ENCODE peak calls at places on chromosomes 11 and 22, in nine cellular contexts. I is Peyer's patch, R is mucosa of descending colon, D is tibial nerve, C is PC-3, G is IMR-90, L is body of pancreas, H is heart left ventricle, W is upper lobe of right lung. F is an unnamed sample. For H3K4me1, the result is how much of the 10 kb centered on the place peaks cover.

GRCh38 chr11:132050577-132051180 is 680.3 kb downstream of the NTM start:
- DNase-seq in I (no peak), R (no peak), D (no peak), C (no peak), G (peak), L (no peak), H (no peak), W (no peak), F (no peak)

GRCh38 chr11:122663764-122664163 is 8.2 kb downstream of the UBASH3B start:
- DNase-seq in I (no peak), R (no peak), D (no peak), C (no peak), G (no peak), L (no peak), H (no peak), W (no peak), F (no peak)

GRCh38 chr11:58616594-58616993 is 5.9 kb upstream of the CNTF start:
- DNase-seq in I (no peak), R (no peak), D (peak), C (peak), G (peak), L (peak), H (no peak), W (no peak), F (peak)

GRCh38 chr11:62150887-62151736 is 27.3 kb downstream of the INCENP start:
- DNase-seq in I (peak), R (no peak), D (no peak), C (no peak), G (no peak), L (no peak), H (no peak), W (peak), F (no peak)

GRCh38 chr11:117146521-117146920 is 2.4 kb downstream of the PAFAH1B2 start:
- DNase-seq in I (no peak), R (no peak), D (no peak), C (no peak), G (peak), L (no peak), H (no peak), W (no peak), F (no peak)

GRCh38 chr11:83249972-83250593 is 36.1 kb downstream of the CCDC90B start:
- DNase-seq in I (no peak), R (no peak), D (peak), C (peak), G (peak), L (peak), H (no peak), W (no peak), F (no peak)

GRCh38 chr11:126519653-126520573 is 164.4 kb downstream of the ST3GAL4 start:
- DNase-seq in I (no peak), R (no peak), D (no peak), C (no peak), G (no peak), L (no peak), H (no peak), W (peak), F (no peak)

GRCh38 chr11:57566035-57566504 is 1.4 kb downstream of the UBE2L6 start:
- DNase-seq in I (peak), R (peak), D (peak), C (peak), G (peak), L (peak), H (no peak), W (no peak), F (no peak)

GRCh38 chr11:61083601-61084147 is 18.6 kb upstream of the CD5 start:
- DNase-seq in I (peak), R (no peak), D (no peak), C (no peak), G (no peak), L (no peak), H (no peak), W (no peak), F (no peak)

GRCh38 chr22:32824531-32825315 is 23.2 kb downstream of the TIMP3 start:
- DNase-seq in I (no peak), R (no peak), D (no peak), C (no peak), G (no peak), L (no peak), H (no peak), W (no peak), F (no peak)

GRCh38 chr11:70914496-70914895 is 337.9 kb downstream of the SHANK2 start:
- DNase-seq in I (no peak), R (no peak), D (no peak), C (no peak), G (no peak), L (no peak), H (no peak), W (no peak), F (no peak)

GRCh38 chr11:80096736-80097135 is 655.9 kb upstream of the TENM4 start:
- DNase-seq in I (no peak), R (no peak), D (no peak), C (peak), G (peak), L (no peak), H (no peak), W (no peak), F (no peak)

GRCh38 chr11:121473064-121473777 is 20.5 kb upstream of the SORL1-AS1 start:
- DNase-seq in I (no peak), R (no peak), D (no peak), C (no peak), G (peak), L (peak), H (no peak), W (no peak), F (no peak)

GRCh38 chr11:60985991-60986915 is 14.8 kb downstream of the CD6 start:
- DNase-seq in I (peak), R (peak), D (no peak), C (peak), G (peak), L (peak), H (no peak), W (peak), F (no peak)

GRCh38 chr11:3807856-3808845 is at the start of gene PGAP2:
- DNase-seq in I (peak), R (peak), D (peak), C (peak), G (peak), L (peak), H (peak), W (peak), F (peak)

GRCh38 chr11:119776031-119776636 is 47.1 kb upstream of the NECTIN1 start:
- DNase-seq in I (no peak), R (no peak), D (no peak), C (no peak), G (no peak), L (no peak), H (no peak), W (no peak), F (no peak)

GRCh38 chr11:82995754-82996398 is 75.8 kb downstream of the RAB30 start:
- DNase-seq in I (no peak), R (no peak), D (peak), C (no peak), G (no peak), L (no peak), H (no peak), W (no peak), F (no peak)

GRCh38 chr22:27718186-27719032 is 83.1 kb downstream of the MN1 start:
- DNase-seq in I (peak), R (peak), D (peak), C (peak), G (peak), L (peak), H (peak), W (peak), F (peak)

GRCh38 chr22:47091241-47091691 is 328.8 kb downstream of the TBC1D22A start:
- DNase-seq in I (peak), R (no peak), D (no peak), C (no peak), G (no peak), L (no peak), H (no peak), W (no peak), F (no peak)

GRCh38 chr11:20337526-20338154 is 25.9 kb upstream of the HTATIP2 start:
- DNase-seq in I (no peak), R (no peak), D (peak), C (peak), G (peak), L (no peak), H (no peak), W (no peak), F (no peak)

GRCh38 chr11:63906585-63906984 is 10.4 kb downstream of the RCOR2 start:
- DNase-seq in I (no peak), R (peak), D (no peak), C (peak), G (peak), L (no peak), H (no peak), W (no peak), F (no peak)

GRCh38 chr11:63243533-63243932 is at the start of gene SLC22A25:
- DNase-seq in I (no peak), R (no peak), D (no peak), C (no peak), G (no peak), L (no peak), H (no peak), W (peak), F (no peak)

GRCh38 chr11:130071211-130071712 is 1.6 kb downstream of the APLP2 start:
- DNase-seq in I (no peak), R (no peak), D (no peak), C (peak), G (peak), L (no peak), H (no peak), W (no peak), F (no peak)

GRCh38 chr11:11836676-11837231 is 5.0 kb upstream of the USP47 start:
- DNase-seq in I (no peak), R (no peak), D (no peak), C (no peak), G (peak), L (no peak), H (no peak), W (no peak), F (no peak)

GRCh38 chr22:43151251-43152000 is at the start of gene TSPO:
- DNase-seq in I (peak), R (peak), D (peak), C (peak), G (peak), L (peak), H (peak), W (peak), F (peak)

GRCh38 chr22:25395468-25395867 is 169.0 kb upstream of the GRK3 start:
- DNase-seq in I (no peak), R (no peak), D (no peak), C (no peak), G (no peak), L (no peak), H (no peak), W (no peak), F (peak)

GRCh38 chr11:104191124-104191523 is 27.2 kb upstream of the PDGFD start:
- DNase-seq in I (no peak), R (no peak), D (no peak), C (peak), G (peak), L (no peak), H (no peak), W (no peak), F (no peak)

GRCh38 chr11:128424271-128424709 is 163.1 kb downstream of the ETS1 start:
- DNase-seq in I (no peak), R (peak), D (peak), C (no peak), G (no peak), L (no peak), H (peak), W (no peak), F (peak)

GRCh38 chr11:78244080-78244479 is 55.4 kb downstream of the USP35 start:
- DNase-seq in I (no peak), R (no peak), D (no peak), C (no peak), G (no peak), L (no peak), H (no peak), W (no peak), F (no peak)

GRCh38 chr22:34993548-34993947 is 72.4 kb upstream of the ISX start:
- DNase-seq in I (no peak), R (no peak), D (no peak), C (no peak), G (no peak), L (peak), H (no peak), W (no peak), F (no peak)

GRCh38 chr22:38569181-38569971 is 607 bp downstream of the DMC1 start:
- DNase-seq in I (no peak), R (peak), D (no peak), C (no peak), G (no peak), L (no peak), H (peak), W (no peak), F (peak)

GRCh38 chr11:67674442-67674871 is at the start of gene ALDH3B2:
- DNase-seq in I (no peak), R (peak), D (no peak), C (peak), G (no peak), L (peak), H (no peak), W (peak), F (no peak)

GRCh38 chr11:108733479-108734116 is 68.7 kb downstream of the DDX10 start:
- DNase-seq in I (no peak), R (no peak), D (no peak), C (peak), G (peak), L (peak), H (no peak), W (no peak), F (no peak)

GRCh38 chr11:101446238-101446637 is 137.6 kb downstream of the TRPC6 start:
- DNase-seq in I (no peak), R (no peak), D (no peak), C (peak), G (peak), L (no peak), H (no peak), W (no peak), F (no peak)

GRCh38 chr11:120471131-120471530 is 40.4 kb upstream of the GRIK4 start:
- DNase-seq in I (no peak), R (no peak), D (no peak), C (peak), G (peak), L (no peak), H (no peak), W (no peak), F (no peak)

GRCh38 chr11:57567512-57568329 is at the start of gene UBE2L6:
- DNase-seq in I (peak), R (peak), D (peak), C (no peak), G (no peak), L (peak), H (peak), W (peak), F (peak)

GRCh38 chr11:86204356-86204755 is 40.2 kb upstream of the EED start:
- DNase-seq in I (no peak), R (no peak), D (no peak), C (no peak), G (no peak), L (no peak), H (no peak), W (no peak), F (no peak)

GRCh38 chr22:30634477-30635233 is 926 bp upstream of the SLC35E4 start:
- DNase-seq in I (peak), R (peak), D (peak), C (peak), G (peak), L (peak), H (peak), W (peak), F (peak)
- TF ChIP-seq CTCF in I (peak), R (peak), D (peak), C (peak), G (peak), L (peak), H (peak), W (peak), F (peak)

GRCh38 chr22:41479671-41480396 is 10.9 kb downstream of the ACO2 start:
- DNase-seq in I (no peak), R (no peak), D (no peak), C (no peak), G (peak), L (no peak), H (no peak), W (no peak), F (no peak)

GRCh38 chr22:41482319-41482935 is 13.5 kb downstream of the ACO2 start:
- DNase-seq in I (no peak), R (no peak), D (no peak), C (no peak), G (peak), L (no peak), H (no peak), W (no peak), F (no peak)

GRCh38 chr22:41480397-41480735 is 11.4 kb downstream of the ACO2 start:
- DNase-seq in I (no peak), R (no peak), D (no peak), C (no peak), G (peak), L (no peak), H (no peak), W (no peak), F (no peak)

GRCh38 chr22:41481925-41482318 is 13.0 kb downstream of the ACO2 start:
- DNase-seq in I (no peak), R (no peak), D (no peak), C (no peak), G (no peak), L (no peak), H (no peak), W (no peak), F (no peak)

GRCh38 chr22:41481131-41481830 is 12.4 kb downstream of the ACO2 start:
- DNase-seq in I (no peak), R (no peak), D (no peak), C (peak), G (peak), L (no peak), H (no peak), W (no peak), F (peak)
- H3K4me1 ChIP-seq in I (under half), R (under half), D (under half), C (under half), G (under half), L (under half), H (half or more), W (under half), F (half or more)

DNA sequence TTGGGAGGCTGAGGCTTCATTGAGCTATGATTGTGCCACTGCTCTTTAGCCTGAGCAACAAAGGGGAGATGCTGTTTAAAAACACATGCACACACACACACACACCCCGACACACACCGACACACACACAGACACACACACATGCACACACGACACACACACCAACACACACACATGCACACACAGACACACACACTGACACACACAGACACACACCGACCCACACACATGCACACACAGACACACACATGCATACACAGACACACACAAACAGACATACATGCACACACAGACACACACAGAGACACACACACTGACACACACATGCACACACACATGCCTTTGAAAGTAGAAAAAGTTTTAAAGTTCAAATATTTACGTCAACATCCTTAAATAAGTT is 5.5 kb upstream of the LTO1 start:
- DNase-seq in I (no peak), R (no peak), D (no peak), C (no peak), G (no peak), L (no peak), H (no peak), W (peak), F (no peak)
- TF ChIP-seq CTCF in I (no peak), R (no peak), D (no peak), C (no peak), G (no peak), L (no peak), H (no peak), W (no peak), F (no peak)

GRCh38 chr11:65399845-65400244 is 13.4 kb downstream of the FRMD8 start:
- DNase-seq in I (no peak), R (no peak), D (no peak), C (no peak), G (no peak), L (no peak), H (no peak), W (peak), F (no peak)
- H3K4me1 ChIP-seq in I (under half), R (under half), D (under half), C (under half), G (under half), L (under half), H (under half), W (under half), F (under half)

GRCh38 chr22:22743128-22743760 is 98.8 kb downstream of the GGTLC2 start:
- DNase-seq in I (no peak), R (no peak), D (no peak), C (no peak), G (no peak), L (no peak), H (no peak), W (no peak), F (no peak)

GRCh38 chr22:22746963-22747933 is 102.8 kb downstream of the GGTLC2 start:
- DNase-seq in I (no peak), R (no peak), D (no peak), C (no peak), G (no peak), L (no peak), H (no peak), W (no peak), F (no peak)

GRCh38 chr22:22744412-22745224 is 100.2 kb downstream of the GGTLC2 start:
- DNase-seq in I (no peak), R (no peak), D (no peak), C (no peak), G (no peak), L (no peak), H (no peak), W (no peak), F (no peak)

GRCh38 chr22:22746061-22746962 is 101.9 kb downstream of the GGTLC2 start:
- DNase-seq in I (no peak), R (no peak), D (no peak), C (no peak), G (no peak), L (no peak), H (no peak), W (no peak), F (no peak)

GRCh38 chr22:22745225-22746060 is 101.0 kb downstream of the GGTLC2 start:
- DNase-seq in I (peak), R (peak), D (no peak), C (peak), G (peak), L (peak), H (no peak), W (no peak), F (no peak)
- TF ChIP-seq CTCF in I (peak), R (no peak), D (no peak), C (peak), G (peak), L (peak), H (peak), W (peak), F (peak)

GRCh38 chr11:36350137-36350513 is 54.0 kb downstream of the PRR5L start:
- DNase-seq in I (no peak), R (no peak), D (no peak), C (no peak), G (no peak), L (no peak), H (no peak), W (no peak), F (no peak)
- H3K4me1 ChIP-seq in I (under half), R (under half), D (under half), C (under half), G (under half), L (under half), H (under half), W (under half), F (under half)

GRCh38 chr11:819129-819931 is 616 bp downstream of the PNPLA2 start:
- DNase-seq in I (peak), R (peak), D (peak), C (peak), G (peak), L (peak), H (peak), W (peak), F (peak)
- TF ChIP-seq CTCF in I (peak), R (peak), D (peak), C (no peak), G (peak), L (peak), H (no peak), W (peak), F (peak)